ENCODE peak calls at places on chromosomes 16 and 17, in four cellular contexts. C, N, Y and B are unnamed samples.

GRCh38 chr17:18854956-18855355 is 3.0 kb upstream of the PRPSAP2 start:
- DNase-seq in N (no peak), C (no peak), Y (no peak), B (no peak)

GRCh38 chr16:2040450-2041105 is 7.1 kb downstream of the NTHL1 start:
- DNase-seq in N (no peak), Y (no peak), C (no peak), B (no peak)

GRCh38 chr16:15970202-15970601 is 20.8 kb downstream of the ABCC1 start:
- DNase-seq in N (no peak), Y (no peak), C (no peak), B (no peak)

GRCh38 chr16:22278841-22279240 is 18.4 kb upstream of the POLR3E start:
- DNase-seq in C (no peak), Y (no peak), N (no peak), B (no peak)

GRCh38 chr17:45818041-45818440 is 26.6 kb upstream of the SPPL2C start:
- DNase-seq in Y (no peak), N (peak), C (no peak), B (no peak)

GRCh38 chr17:81909966-81910839 is 996 bp downstream of the PCYT2 start:
- DNase-seq in N (no peak), C (no peak), Y (no peak), B (no peak)

GRCh38 chr17:81428121-81428515 is 32.9 kb downstream of the BAHCC1 start:
- DNase-seq in Y (no peak), C (peak), N (no peak), B (no peak)

GRCh38 chr17:63446981-63447687 is 1.0 kb upstream of the CYB561 start:
- DNase-seq in N (no peak), C (no peak), Y (peak), B (no peak)

GRCh38 chr17:19646788-19647696 is 1.5 kb upstream of the ALDH3A2 start:
- DNase-seq in Y (peak), N (no peak), C (no peak), B (no peak)

GRCh38 chr16:22814330-22815105 is 556 bp downstream of the HS3ST2 start:
- DNase-seq in N (no peak), Y (no peak), C (peak), B (peak)

GRCh38 chr17:50950002-50950877 is 84.1 kb upstream of the TOB1 start:
- DNase-seq in N (peak), Y (peak), C (peak), B (peak)

GRCh38 chr16:75494696-75495601 is at the start of gene CHST6:
- DNase-seq in Y (no peak), N (no peak), C (no peak), B (peak)

GRCh38 chr16:24984101-24984500 is 31.1 kb downstream of the ARHGAP17 start:
- DNase-seq in C (no peak), Y (no peak), N (no peak), B (no peak)
- H3K27ac ChIP-seq in C (peak), Y (no peak), N (peak), B (peak)

GRCh38 chr17:59888145-59888750 is 4.5 kb downstream of the TUBD1 start:
- DNase-seq in N (no peak), C (peak), Y (no peak), B (no peak)

GRCh38 chr17:59892251-59892848 is 393 bp downstream of the TUBD1 start:
- DNase-seq in N (no peak), C (peak), Y (no peak), B (no peak)

GRCh38 chr17:59892849-59893616 is at the start of the genes RPS6KB1 and TUBD1:
- DNase-seq in C (peak), Y (peak), N (peak), B (peak)

GRCh38 chr17:59893617-59894100 is 738 bp downstream of the RPS6KB1 start:
- DNase-seq in Y (no peak), N (no peak), C (no peak), B (no peak)

DNA sequence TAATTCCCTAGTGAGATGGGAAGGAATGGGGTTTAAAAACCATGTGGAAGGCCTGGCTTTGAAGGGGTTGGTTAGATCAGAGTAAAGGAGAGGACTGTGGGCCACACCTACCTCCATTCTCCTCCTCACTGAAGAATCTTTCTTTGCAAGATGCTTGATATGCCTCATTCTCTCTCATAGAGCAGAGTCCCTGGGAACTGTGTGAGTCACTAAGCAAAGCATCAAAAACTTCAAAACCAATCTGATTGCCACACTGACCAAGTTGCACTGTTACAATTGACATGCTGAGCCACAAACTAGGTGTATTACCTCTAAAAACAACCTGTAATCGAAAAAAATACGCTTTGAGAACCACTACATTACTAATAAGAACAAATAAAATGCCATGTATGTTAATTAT is 2.0 kb downstream of the TUBD1 start:
- DNase-seq in Y (no peak), N (no peak), C (no peak), B (no peak)
- TF ChIP-seq CTCF in Y (no peak), N (no peak), C (no peak), B (no peak)

GRCh38 chr16:11239644-11240632 is 16.1 kb downstream of the SOCS1 start:
- DNase-seq in N (no peak), Y (no peak), C (no peak), B (no peak)

GRCh38 chr16:11241480-11242204 is 14.4 kb downstream of the SOCS1 start:
- DNase-seq in N (no peak), C (no peak), Y (no peak), B (no peak)

GRCh38 chr16:11245222-11245737 is 10.7 kb downstream of the SOCS1 start:
- DNase-seq in N (no peak), Y (no peak), C (no peak), B (no peak)

GRCh38 chr16:11240636-11241473 is 15.1 kb downstream of the SOCS1 start:
- DNase-seq in N (no peak), Y (no peak), C (no peak), B (peak)

DNA sequence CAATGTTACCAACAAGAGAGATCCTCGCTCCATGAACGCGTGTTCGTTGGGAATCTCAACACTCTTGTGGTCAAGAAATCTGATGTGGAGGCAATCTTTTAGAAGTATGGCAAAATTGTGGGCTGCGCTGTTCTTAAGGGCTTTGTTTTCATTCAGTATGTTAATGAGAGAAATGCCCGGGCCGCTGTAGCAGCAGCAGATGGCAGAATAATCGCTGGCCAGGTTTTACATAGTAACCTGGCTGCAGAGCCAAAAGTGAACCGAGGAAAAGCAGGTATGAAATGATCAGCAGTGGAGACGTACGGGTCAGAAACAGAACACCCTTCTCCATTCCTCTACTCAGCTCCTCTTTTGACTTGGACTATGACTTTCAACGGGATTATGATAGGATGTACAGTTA is 13.3 kb downstream of the SOCS1 start:
- DNase-seq in N (no peak), C (no peak), Y (no peak), B (no peak)
- H3K27ac ChIP-seq in N (no peak), C (no peak), Y (no peak), B (no peak)

GRCh38 chr17:47252766-47253512 is 688 bp upstream of the ITGB3 start:
- DNase-seq in C (no peak), N (no peak), Y (no peak), B (no peak)

GRCh38 chr17:47254403-47254943 is 846 bp downstream of the ITGB3 start:
- DNase-seq in N (no peak), C (no peak), Y (no peak), B (no peak)

GRCh38 chr17:47252209-47252608 is 1.4 kb upstream of the ITGB3 start:
- DNase-seq in C (no peak), N (no peak), Y (no peak), B (no peak)

GRCh38 chr17:47251421-47251940 is 2.1 kb upstream of the ITGB3 start:
- DNase-seq in N (no peak), C (no peak), Y (no peak), B (no peak)

GRCh38 chr17:47253541-47254402 is at the start of gene ITGB3:
- DNase-seq in C (peak), N (peak), Y (peak), B (peak)
- TF ChIP-seq CTCF in C (peak), N (peak), Y (peak), B (peak)

DNA sequence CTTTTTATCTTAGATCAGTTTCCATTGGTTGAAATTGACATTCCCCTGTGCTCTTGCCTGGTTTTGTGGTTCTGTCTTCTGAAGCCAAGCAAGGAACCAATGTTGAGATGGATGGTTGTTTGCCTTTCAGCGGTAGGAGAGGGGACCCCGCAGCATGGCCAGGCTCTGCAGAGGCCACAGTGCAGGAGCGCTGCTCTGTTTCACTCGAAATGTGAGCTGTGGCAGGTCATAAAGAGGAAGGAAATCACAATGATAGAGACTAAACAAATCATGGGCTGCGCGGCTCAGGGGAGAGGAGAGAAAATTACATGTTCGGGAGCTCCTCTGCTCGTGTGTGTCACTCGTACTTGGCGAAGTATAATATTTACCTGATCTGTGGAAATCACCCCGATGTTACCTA is 148.2 kb downstream of the SNX29 start:
- DNase-seq in C (no peak), Y (no peak), N (no peak), B (no peak)
- H3K27ac ChIP-seq in C (no peak), Y (no peak), N (no peak), B (no peak)

GRCh38 chr17:488993-489757 is 136.6 kb upstream of the RPH3AL start:
- DNase-seq in Y (peak), N (no peak), C (no peak), B (no peak)

GRCh38 chr17:489758-490329 is 137.2 kb upstream of the RPH3AL start:
- DNase-seq in C (no peak), N (peak), Y (peak), B (peak)

GRCh38 chr17:493666-494065 is 141.1 kb upstream of the RPH3AL start:
- DNase-seq in Y (no peak), C (no peak), N (no peak), B (no peak)

GRCh38 chr17:492015-492399 is 139.4 kb upstream of the RPH3AL start:
- DNase-seq in C (no peak), Y (no peak), N (no peak), B (no peak)

GRCh38 chr17:491086-492014 is 138.7 kb upstream of the RPH3AL start:
- DNase-seq in Y (peak), N (peak), C (no peak), B (peak)
- TF ChIP-seq CTCF in Y (peak), N (no peak), C (no peak), B (no peak)

DNA sequence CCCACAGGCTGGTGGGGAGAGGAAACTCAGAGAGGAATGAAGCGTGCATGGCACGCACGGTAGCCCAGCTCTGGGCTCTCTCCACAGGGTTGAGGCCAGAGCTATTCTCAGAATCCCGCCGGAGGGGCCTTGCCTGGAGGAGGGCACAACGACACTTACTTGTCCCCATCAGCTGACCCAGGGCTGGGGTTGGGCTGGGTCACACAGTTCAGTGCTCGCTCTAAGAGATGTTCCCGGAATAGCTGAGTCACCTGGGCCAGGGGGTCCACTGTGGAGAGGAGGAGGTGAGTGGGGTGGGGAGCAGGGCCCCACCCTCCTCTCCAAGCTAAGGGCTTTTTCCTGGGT is 21.8 kb downstream of the SREBF1 start:
- DNase-seq in Y (no peak), C (no peak), N (no peak), B (peak)
- H3K27ac ChIP-seq in Y (no peak), C (peak), N (no peak), B (peak)